ENCODE peak calls at places on chromosomes 5 and 9, in nine cellular contexts. O is K562, E is endothelial cell of umbilical vein, P is mammary epithelial cell, S is mesenchymal stem cell, M is HCT116, Z is GM23248, J is neuronal stem cell, K is astrocyte. N is an unnamed sample.

GRCh38 chr9:114237247-114237646 is 81.9 kb downstream of the COL27A1 start:
- DNase-seq in Z (no peak), S (no peak), K (no peak), M (no peak), P (no peak), J (no peak), E (no peak), O (no peak), N (no peak)

GRCh38 chr5:172380992-172381643 is 73.2 kb downstream of the SH3PXD2B start:
- DNase-seq in E (no peak), S (no peak), O (no peak), K (peak; percentile 32), J (no peak), Z (peak; percentile 15), P (no peak), M (no peak), N (no peak)

GRCh38 chr9:128627127-128627715 is 29.4 kb downstream of the DYNC2I2 start:
- DNase-seq in J (no peak), M (no peak), E (no peak), Z (no peak), P (no peak), S (no peak), K (no peak), O (no peak), N (no peak)

GRCh38 chr9:124482431-124483031 is 24.7 kb downstream of the NR5A1 start:
- DNase-seq in Z (no peak), P (no peak), K (no peak), E (no peak), M (no peak), O (peak; percentile 85), S (no peak), J (no peak), N (peak; percentile 61)

GRCh38 chr5:151619812-151620462 is 28.8 kb upstream of the FAT2 start:
- DNase-seq in J (peak; percentile 48), M (no peak), P (peak; percentile 98), K (no peak), S (no peak), O (no peak), E (no peak), Z (no peak), N (peak; percentile 42)

GRCh38 chr9:12813960-12814876 is 39.4 kb downstream of the LURAP1L start:
- DNase-seq in P (peak; percentile 99), K (peak; percentile 99), J (no peak), S (peak; percentile 99), E (peak; percentile 99), Z (peak; percentile 99), O (no peak), M (peak; percentile 97), N (peak; percentile 87)

GRCh38 chr9:81570083-81570482 is 119.3 kb downstream of the TLE1 start:
- DNase-seq in K (no peak), M (no peak), J (no peak), S (no peak), E (no peak), Z (no peak), O (no peak), P (no peak), N (no peak)

GRCh38 chr9:581673-582497 is 259.6 kb upstream of the DMRT1 start:
- DNase-seq in P (no peak), K (no peak), J (no peak), E (no peak), Z (no peak), M (peak; percentile 2), S (no peak), O (peak; percentile 8), N (peak; percentile 72)

GRCh38 chr5:78757269-78758053 is 108.9 kb upstream of the LHFPL2 start:
- DNase-seq in J (no peak), E (no peak), M (no peak), O (no peak), P (no peak), Z (peak; percentile 85), S (peak; percentile 72), K (peak; percentile 62), N (no peak)

GRCh38 chr5:92518318-92518913 is 1062.6 kb downstream of the NR2F1-AS1 start:
- DNase-seq in M (peak; percentile 16), J (no peak), Z (peak; percentile 69), O (peak; percentile 8), K (peak; percentile 45), E (peak; percentile 50), P (peak; percentile 62), S (peak; percentile 56), N (no peak)

GRCh38 chr5:137834498-137834897 is 33.2 kb upstream of the MYOT start:
- DNase-seq in Z (no peak), M (no peak), K (no peak), E (no peak), O (no peak), P (no peak), J (peak; percentile 5), S (no peak), N (no peak)

GRCh38 chr9:105241356-105242043 is 3.0 kb upstream of the SLC44A1 start:
- DNase-seq in J (no peak), P (no peak), K (peak; percentile 45), S (no peak), M (no peak), E (no peak), Z (no peak), O (no peak), N (peak; percentile 9)
- H3K4me2 ChIP-seq in J (no peak overlapping the region), P (no peak overlapping the region), K (no peak overlapping the region), S (no peak overlapping the region), M (no peak overlapping the region), E (no peak overlapping the region), Z (no peak overlapping the region), O (no peak overlapping the region), N (no peak overlapping the region)

DNA sequence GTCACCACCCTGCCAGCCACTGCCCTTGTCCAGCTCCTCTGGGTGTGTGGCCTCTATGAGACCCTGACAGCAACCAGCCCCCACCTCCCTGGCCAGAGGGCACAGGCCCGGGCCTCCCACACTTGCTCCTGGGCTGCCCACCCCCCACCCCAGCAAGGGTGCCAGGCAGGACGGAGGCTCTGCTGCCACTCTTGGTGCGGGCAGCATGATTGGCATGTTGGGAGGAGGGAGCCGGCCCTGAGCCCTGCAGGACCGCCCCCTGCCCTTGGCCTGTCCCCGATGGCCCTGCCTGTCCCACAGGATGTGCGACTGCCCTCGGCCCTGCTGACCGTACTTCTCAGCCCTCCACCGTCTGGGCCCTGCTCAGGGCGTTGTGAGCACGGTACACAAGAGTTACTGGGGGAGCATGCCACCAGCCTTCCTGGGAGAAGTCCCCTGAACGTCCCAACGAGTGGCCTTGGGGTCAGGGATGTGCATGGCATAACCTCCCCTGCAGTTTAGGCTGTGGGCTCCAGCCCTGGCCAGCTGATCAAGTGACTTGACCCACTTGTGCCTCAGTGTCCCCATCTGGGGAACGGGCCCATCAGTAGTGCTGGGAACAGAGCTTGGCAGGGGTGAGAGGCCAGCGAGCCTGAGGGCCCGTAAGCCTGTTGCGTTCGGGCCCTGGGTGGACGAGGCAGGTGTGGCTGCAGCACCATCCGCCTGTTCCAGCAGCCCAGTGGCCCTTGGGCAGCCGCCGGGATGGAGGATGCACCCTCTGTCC is 16.0 kb downstream of the GPSM1 start:
- DNase-seq in Z (no peak), E (no peak), J (no peak), K (no peak), S (no peak), P (no peak), M (no peak), O (no peak), N (no peak)
- H3K9ac ChIP-seq in Z (no peak overlapping the region), E (no peak overlapping the region), J (peak overlapping the region; percentile 78), K (no peak overlapping the region), S (no peak overlapping the region), P (no peak overlapping the region), M (no peak overlapping the region), O (peak overlapping the region; percentile 49), N (no peak overlapping the region)

GRCh38 chr9:134726026-134726721 is 84.6 kb downstream of the COL5A1 start:
- DNase-seq in O (no peak), K (no peak), J (no peak), M (no peak), E (no peak), Z (no peak), S (no peak), P (no peak), N (no peak)

GRCh38 chr9:134726722-134727034 is 85.1 kb downstream of the COL5A1 start:
- DNase-seq in K (no peak), M (no peak), J (no peak), S (no peak), Z (no peak), E (no peak), O (no peak), P (no peak), N (no peak)

GRCh38 chr9:134724912-134725604 is 83.5 kb downstream of the COL5A1 start:
- DNase-seq in K (no peak), M (no peak), P (no peak), Z (no peak), E (no peak), O (no peak), J (no peak), S (no peak), N (no peak)

GRCh38 chr9:134724231-134724911 is 82.8 kb downstream of the COL5A1 start:
- DNase-seq in J (no peak), P (no peak), K (peak; percentile 52), E (no peak), S (peak; percentile 75), M (no peak), O (no peak), Z (peak; percentile 66), N (no peak)

GRCh38 chr9:134725605-134725940 is 84.0 kb downstream of the COL5A1 start:
- DNase-seq in M (no peak), Z (no peak), K (peak; percentile 43), P (no peak), S (peak; percentile 95), E (no peak), O (no peak), J (no peak), N (no peak)
- H3K4me2 ChIP-seq in M (no peak overlapping the region), Z (no peak overlapping the region), K (no peak overlapping the region), P (no peak overlapping the region), S (no peak overlapping the region), E (no peak overlapping the region), O (no peak overlapping the region), J (no peak overlapping the region), N (no peak overlapping the region)

GRCh38 chr9:108322326-108323098 is 533.3 kb downstream of the ACTL7B start:
- DNase-seq in M (no peak), Z (peak; percentile 35), J (no peak), K (no peak), S (peak; percentile 6), P (peak; percentile 39), O (no peak), E (no peak), N (no peak)
- H3K9ac ChIP-seq in M (no peak overlapping the region), Z (no peak overlapping the region), J (no peak overlapping the region), K (no peak overlapping the region), S (no peak overlapping the region), P (no peak overlapping the region), O (no peak overlapping the region), E (no peak overlapping the region), N (no peak overlapping the region)

DNA sequence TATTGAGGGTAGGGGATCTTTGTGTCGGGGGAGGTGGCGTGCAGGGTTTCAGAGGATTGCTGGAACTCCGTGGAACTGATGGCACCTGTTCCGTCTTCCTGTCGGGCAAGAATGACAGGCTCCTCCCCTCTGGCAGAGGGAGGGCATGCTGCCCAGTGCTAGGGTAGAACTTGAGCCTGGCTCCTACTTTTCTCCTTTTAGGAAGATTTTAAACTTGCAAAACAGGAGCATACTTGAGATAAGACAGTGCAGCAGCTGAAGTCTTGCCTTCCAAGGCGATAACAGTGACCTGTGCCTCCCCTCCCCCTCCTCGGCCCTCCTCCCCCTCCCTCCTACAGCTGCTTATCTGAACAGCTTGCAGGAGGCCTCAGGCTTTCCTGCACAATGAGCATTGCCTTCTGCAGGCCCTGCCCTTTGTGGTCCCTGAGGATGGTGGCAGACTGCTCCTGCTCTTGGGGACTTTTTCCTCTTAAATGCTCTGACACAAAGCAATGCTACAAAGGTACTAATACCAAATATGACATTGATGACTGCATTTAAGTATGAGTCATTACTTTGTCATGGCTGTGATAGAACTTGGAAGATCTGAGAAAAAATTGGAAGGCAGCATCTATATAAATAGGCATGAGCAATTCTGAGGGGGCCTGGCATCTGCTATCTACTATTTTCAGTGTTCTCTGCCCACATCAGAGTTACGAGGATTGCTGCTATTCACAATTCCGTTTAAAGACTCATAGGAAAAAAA is 1.9 kb downstream of the GADD45G start:
- DNase-seq in P (peak; percentile 24), O (peak; percentile 83), K (peak; percentile 44), S (peak; percentile 50), Z (peak; percentile 75), E (peak; percentile 10), J (peak; percentile 32), M (no peak), N (peak; percentile 69)
- H3K4me2 ChIP-seq in P (peak overlapping the region; percentile 98), O (peak overlapping the region; percentile 68), K (peak overlapping the region; percentile 96), S (peak overlapping the region; percentile 19), Z (peak overlapping the region; percentile 71), E (peak overlapping the region; percentile 26), J (peak overlapping the region; percentile 97), M (peak overlapping the region; percentile 89), N (peak overlapping the region; percentile 78)